ENCODE peak calls at places on chromosomes 6 and 20, in six cellular contexts. Q is stromal cell of bone marrow, F is ecto neural progenitor cell, X is EL, J is NCI-H1092 treated with DMSO at 0.1 percent for 48 hours, R is NCI-H345. U is an unnamed sample.

GRCh38 chr20:59753836-59754235 is 149.5 kb downstream of the PHACTR3 start:
- DNase-seq in Q (no peak), F (no peak), X (no peak), J (no peak), R (no peak), U (no peak)

GRCh38 chr6:24394061-24394460 is 8.7 kb upstream of the MRS2 start:
- DNase-seq in Q (no peak), F (no peak), X (no peak), J (no peak), R (no peak), U (no peak)

GRCh38 chr20:25230177-25230831 is 17.6 kb upstream of the PYGB start:
- DNase-seq in Q (no peak), F (no peak), X (no peak), J (no peak), R (no peak), U (peak; percentile 76)

GRCh38 chr6:163667372-163668060 is 253.0 kb downstream of the QKI start:
- DNase-seq in Q (peak; percentile 33), F (no peak), X (peak; percentile 51), J (no peak), R (no peak), U (no peak)

GRCh38 chr6:135657207-135657606 is 159.7 kb upstream of the AHI1 start:
- DNase-seq in Q (no peak), F (no peak), X (no peak), J (peak; percentile 92), R (peak; percentile 91), U (peak; percentile 30)

GRCh38 chr6:34021001-34021838 is 124.7 kb downstream of the GRM4 start:
- DNase-seq in Q (no peak), F (no peak), X (no peak), J (no peak), R (no peak), U (peak; percentile 55)

GRCh38 chr6:44275749-44276648 is 5.7 kb downstream of the TMEM151B start:
- DNase-seq in Q (no peak), F (no peak), X (no peak), J (peak; percentile 24), R (no peak), U (no peak)

GRCh38 chr6:30685157-30685976 is 1.1 kb downstream of the PPP1R18 start:
- DNase-seq in Q (no peak), F (no peak), X (peak; percentile 54), J (no peak), R (no peak), U (no peak)

GRCh38 chr6:10316327-10316726 is 98.5 kb downstream of the TFAP2A start:
- DNase-seq in Q (no peak), F (peak; percentile 52), X (peak; percentile 97), J (no peak), R (no peak), U (peak; percentile 11)

GRCh38 chr20:38395165-38395564 is 40.0 kb downstream of the SNHG17 start:
- DNase-seq in Q (peak; percentile 4), F (no peak), X (peak; percentile 30), J (no peak), R (no peak), U (no peak)

GRCh38 chr20:47319517-47320252 is 36.8 kb downstream of the ZMYND8 start:
- DNase-seq in Q (no peak), F (peak; percentile 67), X (peak; percentile 55), J (peak; percentile 30), R (peak; percentile 89), U (peak; percentile 55)

GRCh38 chr6:29597184-29597583 is 12.3 kb downstream of the OR2H2 start:
- DNase-seq in Q (no peak), F (no peak), X (no peak), J (no peak), R (no peak), U (no peak)

GRCh38 chr6:90296346-90297123 is at the start of gene BACH2:
- DNase-seq in Q (peak; percentile 74), F (peak; percentile 94), X (peak; percentile 88), J (peak; percentile 77), R (peak; percentile 92), U (peak; percentile 87)

GRCh38 chr6:119284861-119285521 is 64.6 kb downstream of the MAN1A1 start:
- DNase-seq in Q (no peak), F (no peak), X (peak; percentile 6), J (no peak), R (no peak), U (no peak)

GRCh38 chr6:169162968-169163903 is 90.4 kb downstream of the THBS2 start:
- DNase-seq in Q (peak; percentile 99), F (peak; percentile 30), X (peak; percentile 100), J (no peak), R (no peak), U (no peak)

GRCh38 chr6:32436995-32437836 is 2.5 kb upstream of the HLA-DRA start:
- DNase-seq in Q (peak; percentile 58), F (no peak), X (no peak), J (no peak), R (no peak), U (no peak)

GRCh38 chr6:164207024-164207423 is 792.5 kb downstream of the QKI start:
- DNase-seq in Q (no peak), F (no peak), X (no peak), J (no peak), R (no peak), U (no peak)

GRCh38 chr6:74074609-74075008 is 378.6 kb downstream of the CD109 start:
- DNase-seq in Q (no peak), F (no peak), X (no peak), J (no peak), R (no peak), U (no peak)

GRCh38 chr6:113209315-113209714 is 647.8 kb upstream of the MARCKS start:
- DNase-seq in Q (no peak), F (no peak), X (no peak), J (no peak), R (no peak), U (no peak)

GRCh38 chr20:61936701-61937131 is 129.0 kb downstream of the TAF4 start:
- DNase-seq in Q (no peak), F (no peak), X (no peak), J (no peak), R (no peak), U (no peak)

GRCh38 chr20:36819662-36820061 is 46.1 kb upstream of the DSN1 start:
- DNase-seq in Q (no peak), F (no peak), X (no peak), J (peak; percentile 16), R (peak; percentile 22), U (no peak)

GRCh38 chr6:57822896-57823358 is 505.5 kb downstream of the PRIM2 start:
- DNase-seq in Q (no peak), F (no peak), X (peak; percentile 59), J (no peak), R (no peak), U (no peak)